ENCODE peak calls at places on chromosomes 13 and 19, in six cellular contexts. C is neuronal stem cell, F is pancreas, I is neural progenitor cell, N is NT2/D1, H is uterus. O is an unnamed sample.

GRCh38 chr19:1860133-1860775 is 3.1 kb downstream of the KLF16 start:
- DNase-seq in C (peak; percentile 78), F (no peak), I (peak; percentile 86), N (no peak), H (peak; percentile 74), O (no peak)

GRCh38 chr19:45800009-45800553 is 7.4 kb upstream of the DMWD start:
- DNase-seq in C (no peak), F (no peak), I (no peak), N (no peak), H (no peak), O (no peak)

GRCh38 chr19:7986321-7987083 is 18.9 kb downstream of the ELAVL1 start:
- DNase-seq in C (no peak), F (no peak), I (no peak), N (no peak), H (no peak), O (no peak)

GRCh38 chr19:49988433-49988832 is 27.5 kb upstream of the SIGLEC11 start:
- DNase-seq in C (no peak), F (no peak), I (no peak), N (no peak), H (no peak), O (no peak)

GRCh38 chr13:46530084-46530935 is 22.7 kb upstream of the LRCH1 start:
- DNase-seq in C (no peak), F (no peak), I (no peak), N (no peak), H (no peak), O (no peak)

GRCh38 chr13:46062190-46062589 is 9.6 kb upstream of the ZC3H13 start:
- DNase-seq in C (no peak), F (no peak), I (no peak), N (no peak), H (no peak), O (no peak)

GRCh38 chr19:41627966-41628675 is 1.2 kb upstream of the CEACAM4 start:
- DNase-seq in C (no peak), F (no peak), I (no peak), N (no peak), H (no peak), O (no peak)

GRCh38 chr19:6269101-6269886 is 10.5 kb downstream of the MLLT1 start:
- DNase-seq in C (no peak), F (no peak), I (no peak), N (no peak), H (no peak), O (no peak)

GRCh38 chr19:57642396-57643046 is 9.6 kb downstream of the ZNF211 start:
- DNase-seq in C (no peak), F (no peak), I (no peak), N (no peak), H (no peak), O (no peak)

GRCh38 chr19:51259348-51260245 is 8.7 kb downstream of the SIGLECL1 start:
- DNase-seq in C (peak; percentile 33), F (no peak), I (peak; percentile 53), N (peak; percentile 23), H (no peak), O (no peak)

GRCh38 chr19:48183356-48183755 is 12.9 kb downstream of the ZSWIM9 start:
- DNase-seq in C (no peak), F (no peak), I (no peak), N (no peak), H (no peak), O (no peak)

GRCh38 chr13:95117092-95117491 is 184.2 kb downstream of the ABCC4 start:
- DNase-seq in C (no peak), F (no peak), I (no peak), N (no peak), H (no peak), O (no peak)
- H3K4me1 ChIP-seq in C (peaks cover 17% of the 10 kb centered on the region), F (no peaks in the 10 kb centered on the region), I (peaks cover 54% of the 10 kb centered on the region), N (no peaks in the 10 kb centered on the region), H (no peaks in the 10 kb centered on the region), O (no peaks in the 10 kb centered on the region)

GRCh38 chr13:27170221-27170520 is 1.4 kb downstream of the USP12 start:
- DNase-seq in C (no peak), F (no peak), I (no peak), N (no peak), H (no peak), O (no peak)

GRCh38 chr13:27171244-27171829 is at the start of gene USP12:
- DNase-seq in C (no peak), F (no peak), I (no peak), N (no peak), H (no peak), O (peak; percentile 77)

GRCh38 chr13:27170521-27171243 is 929 bp downstream of the USP12 start:
- DNase-seq in C (peak; percentile 54), F (peak; percentile 77), I (peak; percentile 84), N (no peak), H (peak; percentile 46), O (peak; percentile 78)

GRCh38 chr13:27171830-27172494 is 351 bp upstream of the USP12 start:
- DNase-seq in C (peak; percentile 86), F (peak; percentile 97), I (peak; percentile 96), N (peak; percentile 57), H (peak; percentile 91), O (peak; percentile 98)

DNA sequence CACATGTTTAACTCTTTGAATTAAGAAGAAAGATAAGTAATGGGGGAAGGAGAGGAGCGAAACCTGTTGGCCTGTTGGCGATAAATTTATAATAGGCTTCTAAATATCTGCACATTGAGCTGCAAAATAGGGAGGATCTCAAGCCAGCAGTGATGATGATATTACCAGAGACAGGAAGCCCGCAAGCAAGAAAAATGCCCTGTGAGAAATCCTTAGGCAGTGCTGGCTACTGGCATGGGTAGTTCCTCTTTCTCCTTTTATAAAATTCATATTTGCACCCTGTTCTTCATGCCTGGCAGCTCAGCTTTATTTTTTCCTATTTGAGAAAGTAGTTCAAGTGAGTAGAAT is 858 bp upstream of the USP12 start:
- DNase-seq in C (no peak), F (no peak), I (no peak), N (no peak), H (no peak), O (no peak)
- H3K4me1 ChIP-seq in C (peaks cover 4% of the 10 kb centered on the region), F (peaks cover 13% of the 10 kb centered on the region), I (no peaks in the 10 kb centered on the region), N (peaks cover 3% of the 10 kb centered on the region), H (no peaks in the 10 kb centered on the region), O (peaks cover 29% of the 10 kb centered on the region)

GRCh38 chr13:97283888-97284287 is 61.8 kb downstream of the MBNL2 start:
- DNase-seq in C (no peak), F (no peak), I (no peak), N (no peak), H (no peak), O (no peak)
- H3K4me1 ChIP-seq in C (peaks cover 2% of the 10 kb centered on the region), F (no peaks in the 10 kb centered on the region), I (no peaks in the 10 kb centered on the region), N (no peaks in the 10 kb centered on the region), H (peaks cover 21% of the 10 kb centered on the region), O (peaks cover 20% of the 10 kb centered on the region)

GRCh38 chr13:44232729-44233128 is 140.9 kb upstream of the SERP2 start:
- DNase-seq in C (no peak), F (no peak), I (no peak), N (no peak), H (no peak), O (no peak)
- H3K4me1 ChIP-seq in C (peaks cover 9% of the 10 kb centered on the region), F (peaks cover 12% of the 10 kb centered on the region), I (no peaks in the 10 kb centered on the region), N (no peaks in the 10 kb centered on the region), H (no peaks in the 10 kb centered on the region), O (peaks cover 38% of the 10 kb centered on the region)